ENCODE peak calls at places on chromosomes 5 and 9, in seven cellular contexts. One of them, this sample, is unnamed.

GRCh38 chr9:132511191-132511999 is 71.0 kb upstream of the BARHL1 start:
- DNase-seq in HCT116: no peak
- DNase-seq in HepG2: no peak
- DNase-seq in SK-N-SH: no peak
- DNase-seq in GM12878: no peak
- DNase-seq in H1: no peak
- DNase-seq in K562: no peak
- DNase-seq in this sample: no peak

GRCh38 chr5:80934751-80935150 is 25.4 kb upstream of the RASGRF2 start:
- DNase-seq in GM12878: no peak
- DNase-seq in SK-N-SH: no peak
- DNase-seq in K562: no peak
- DNase-seq in HCT116: no peak
- DNase-seq in HepG2: peak; percentile 57
- DNase-seq in H1: no peak
- DNase-seq in this sample: no peak

GRCh38 chr5:132008961-132009680 is 2.3 kb downstream of the ACSL6 start:
- DNase-seq in GM12878: no peak
- DNase-seq in K562: peak; percentile 48
- DNase-seq in SK-N-SH: no peak
- DNase-seq in H1: no peak
- DNase-seq in HCT116: no peak
- DNase-seq in HepG2: no peak
- DNase-seq in this sample: no peak

GRCh38 chr5:148829248-148829594 is 2.8 kb downstream of the ADRB2 start:
- DNase-seq in HepG2: no peak
- DNase-seq in HCT116: no peak
- DNase-seq in SK-N-SH: no peak
- DNase-seq in K562: no peak
- DNase-seq in H1: no peak
- DNase-seq in GM12878: no peak
- DNase-seq in this sample: no peak

GRCh38 chr5:171667341-171668096 is 118.1 kb upstream of the SMIM23 start:
- DNase-seq in HepG2: no peak
- DNase-seq in H1: peak; percentile 56
- DNase-seq in GM12878: no peak
- DNase-seq in HCT116: no peak
- DNase-seq in SK-N-SH: peak; percentile 44
- DNase-seq in K562: no peak
- DNase-seq in this sample: peak; percentile 25

GRCh38 chr5:158200624-158201023 is 341.7 kb upstream of the CLINT1 start:
- DNase-seq in K562: no peak
- DNase-seq in HepG2: no peak
- DNase-seq in HCT116: no peak
- DNase-seq in H1: no peak
- DNase-seq in GM12878: no peak
- DNase-seq in SK-N-SH: no peak
- DNase-seq in this sample: no peak

GRCh38 chr5:57576317-57576716 is 93.7 kb upstream of the ACTBL2 start:
- DNase-seq in GM12878: no peak
- DNase-seq in HCT116: no peak
- DNase-seq in SK-N-SH: no peak
- DNase-seq in K562: no peak
- DNase-seq in HepG2: no peak
- DNase-seq in H1: no peak
- DNase-seq in this sample: no peak

GRCh38 chr5:119578937-119579336 is 50.4 kb upstream of the FAM170A start:
- DNase-seq in SK-N-SH: no peak
- DNase-seq in H1: peak; percentile 13
- DNase-seq in GM12878: no peak
- DNase-seq in K562: peak; percentile 36
- DNase-seq in HepG2: peak; percentile 63
- DNase-seq in HCT116: peak; percentile 70
- DNase-seq in this sample: peak; percentile 28

GRCh38 chr5:135826994-135827671 is 7.3 kb upstream of the SLC25A48 start:
- DNase-seq in SK-N-SH: no peak
- DNase-seq in H1: no peak
- DNase-seq in HCT116: no peak
- DNase-seq in GM12878: no peak
- DNase-seq in K562: no peak
- DNase-seq in HepG2: no peak
- DNase-seq in this sample: no peak

GRCh38 chr9:8486095-8486494 is 686.5 kb upstream of the DMAC1 start:
- DNase-seq in K562: no peak
- DNase-seq in SK-N-SH: peak; percentile 8
- DNase-seq in H1: peak; percentile 50
- DNase-seq in HepG2: no peak
- DNase-seq in GM12878: no peak
- DNase-seq in HCT116: no peak
- DNase-seq in this sample: peak; percentile 30

GRCh38 chr5:54905942-54906537 is 79.4 kb downstream of the ESM1 start:
- DNase-seq in H1: no peak
- DNase-seq in SK-N-SH: peak; percentile 38
- DNase-seq in HCT116: peak; percentile 44
- DNase-seq in HepG2: peak; percentile 30
- DNase-seq in GM12878: no peak
- DNase-seq in K562: peak; percentile 37
- DNase-seq in this sample: peak; percentile 44

GRCh38 chr5:10987881-10988504 is 227.0 kb upstream of the DAP start:
- DNase-seq in SK-N-SH: no peak
- DNase-seq in H1: peak; percentile 69
- DNase-seq in K562: peak; percentile 71
- DNase-seq in HCT116: peak; percentile 42
- DNase-seq in GM12878: no peak
- DNase-seq in HepG2: peak; percentile 43
- DNase-seq in this sample: peak; percentile 55

GRCh38 chr5:125190232-125191051 is 444.0 kb upstream of the ZNF608 start:
- DNase-seq in H1: no peak
- DNase-seq in K562: no peak
- DNase-seq in HepG2: no peak
- DNase-seq in GM12878: no peak
- DNase-seq in SK-N-SH: peak; percentile 40
- DNase-seq in HCT116: no peak
- DNase-seq in this sample: no peak
- TF ChIP-seq YY1 in H1: no peak
- TF ChIP-seq YY1 in K562: no peak
- TF ChIP-seq YY1 in HepG2: no peak
- TF ChIP-seq YY1 in GM12878: no peak
- TF ChIP-seq YY1 in SK-N-SH: no peak
- TF ChIP-seq YY1 in HCT116: no peak
- TF ChIP-seq YY1 in this sample: no peak

GRCh38 chr9:87878930-87879603 is 3.6 kb upstream of the SPATA31E1 start:
- DNase-seq in GM12878: no peak
- DNase-seq in HepG2: no peak
- DNase-seq in H1: no peak
- DNase-seq in HCT116: no peak
- DNase-seq in SK-N-SH: no peak
- DNase-seq in K562: no peak
- DNase-seq in this sample: no peak

GRCh38 chr9:87873607-87874319 is 8.9 kb upstream of the SPATA31E1 start:
- DNase-seq in GM12878: no peak
- DNase-seq in SK-N-SH: no peak
- DNase-seq in HCT116: no peak
- DNase-seq in K562: no peak
- DNase-seq in H1: no peak
- DNase-seq in HepG2: no peak
- DNase-seq in this sample: no peak

GRCh38 chr9:87876708-87877107 is 6.0 kb upstream of the SPATA31E1 start:
- DNase-seq in K562: no peak
- DNase-seq in H1: no peak
- DNase-seq in HepG2: no peak
- DNase-seq in HCT116: no peak
- DNase-seq in GM12878: no peak
- DNase-seq in SK-N-SH: no peak
- DNase-seq in this sample: no peak

GRCh38 chr9:87874320-87874655 is 8.4 kb upstream of the SPATA31E1 start:
- DNase-seq in K562: no peak
- DNase-seq in HCT116: no peak
- DNase-seq in GM12878: no peak
- DNase-seq in H1: no peak
- DNase-seq in HepG2: no peak
- DNase-seq in SK-N-SH: no peak
- DNase-seq in this sample: no peak

DNA sequence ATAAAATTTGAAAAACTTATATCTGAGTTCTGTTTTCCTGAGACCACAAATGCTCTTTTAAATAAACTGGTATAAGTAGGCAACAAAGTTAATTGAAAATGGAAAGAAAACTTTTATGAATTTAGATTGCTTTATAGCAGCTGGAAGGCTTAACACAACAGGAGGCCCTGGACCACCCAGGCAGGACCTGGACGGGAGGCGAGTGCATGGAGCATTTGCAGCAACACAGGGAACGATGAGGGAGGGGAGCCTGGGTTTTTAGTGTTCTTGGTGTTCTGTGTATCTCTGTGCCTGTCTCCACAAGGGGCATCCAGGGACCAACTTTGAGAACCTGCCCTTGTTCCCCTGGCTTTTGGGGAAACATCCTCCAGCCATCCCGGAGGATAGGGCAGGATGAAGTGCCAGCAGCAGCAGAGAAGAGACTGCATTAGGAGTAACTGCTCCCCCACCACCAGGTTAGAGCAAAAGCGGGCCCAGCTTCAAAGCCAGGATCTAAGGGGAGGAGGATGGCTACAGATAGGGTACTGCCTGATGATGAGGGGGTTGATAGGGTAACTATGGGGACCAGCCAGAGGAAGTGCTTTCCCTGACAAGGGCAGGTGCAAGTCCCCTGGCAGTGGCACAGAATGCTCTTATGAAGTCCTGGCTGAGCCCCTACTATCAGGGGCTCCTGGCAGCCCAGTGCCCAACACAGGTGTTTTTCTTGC is 6.7 kb upstream of the SPATA31E1 start:
- DNase-seq in HepG2: no peak
- DNase-seq in SK-N-SH: no peak
- DNase-seq in K562: no peak
- DNase-seq in GM12878: no peak
- DNase-seq in H1: no peak
- DNase-seq in HCT116: no peak
- DNase-seq in this sample: no peak
- TF ChIP-seq YY1 in HepG2: no peak
- TF ChIP-seq YY1 in SK-N-SH: no peak
- TF ChIP-seq YY1 in K562: no peak
- TF ChIP-seq YY1 in GM12878: no peak
- TF ChIP-seq YY1 in H1: no peak
- TF ChIP-seq YY1 in HCT116: no peak
- TF ChIP-seq YY1 in this sample: no peak

DNA sequence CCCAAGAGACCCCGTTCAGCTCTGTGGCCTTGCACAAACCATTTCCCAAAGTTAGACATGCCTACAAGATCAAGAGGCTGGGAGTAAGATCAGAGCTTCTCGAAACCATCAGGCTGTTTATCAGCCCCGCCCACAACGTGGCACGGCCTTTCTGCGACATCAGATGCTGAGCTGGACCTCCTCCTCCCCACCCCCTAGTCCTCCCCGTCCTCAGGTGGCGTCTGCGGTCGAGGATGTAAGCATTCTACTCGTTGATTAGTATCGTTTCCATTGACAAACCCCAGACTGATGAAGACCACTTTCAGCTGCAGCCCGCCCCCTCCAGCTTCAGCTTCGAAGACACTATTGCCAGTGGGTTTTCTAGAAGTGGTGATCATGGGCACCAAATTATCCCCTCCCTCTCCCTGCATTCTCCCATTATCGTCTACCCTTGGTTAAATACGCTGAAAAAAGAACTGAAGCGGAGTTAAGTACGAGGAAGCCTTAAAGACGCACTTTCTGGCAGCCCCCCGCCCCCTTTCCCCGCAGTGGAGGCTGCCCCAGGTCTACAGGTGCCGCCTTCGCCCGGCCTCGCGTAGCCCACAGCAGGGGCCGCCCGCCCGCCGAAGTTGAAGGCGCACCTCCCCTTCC is 1.1 kb downstream of the PPIC start:
- DNase-seq in GM12878: no peak
- DNase-seq in HepG2: peak; percentile 6
- DNase-seq in H1: peak; percentile 29
- DNase-seq in HCT116: peak; percentile 52
- DNase-seq in K562: peak; percentile 27
- DNase-seq in SK-N-SH: peak; percentile 35
- DNase-seq in this sample: no peak
- TF ChIP-seq YY1 in GM12878: no peak
- TF ChIP-seq YY1 in HepG2: no peak
- TF ChIP-seq YY1 in H1: no peak
- TF ChIP-seq YY1 in HCT116: no peak
- TF ChIP-seq YY1 in K562: no peak
- TF ChIP-seq YY1 in SK-N-SH: no peak
- TF ChIP-seq YY1 in this sample: no peak

GRCh38 chr5:140356878-140357730 is 2.9 kb upstream of the SLC4A9 start:
- DNase-seq in HepG2: no peak
- DNase-seq in H1: no peak
- DNase-seq in GM12878: no peak
- DNase-seq in SK-N-SH: no peak
- DNase-seq in HCT116: no peak
- DNase-seq in K562: no peak
- DNase-seq in this sample: no peak
- TF ChIP-seq YY1 in HepG2: no peak
- TF ChIP-seq YY1 in H1: no peak
- TF ChIP-seq YY1 in GM12878: no peak
- TF ChIP-seq YY1 in SK-N-SH: no peak
- TF ChIP-seq YY1 in HCT116: no peak
- TF ChIP-seq YY1 in K562: no peak
- TF ChIP-seq YY1 in this sample: no peak

GRCh38 chr5:93722588-93722987 is 18.8 kb downstream of the POU5F2 start:
- DNase-seq in GM12878: no peak
- DNase-seq in K562: no peak
- DNase-seq in HCT116: no peak
- DNase-seq in H1: no peak
- DNase-seq in SK-N-SH: no peak
- DNase-seq in HepG2: no peak
- DNase-seq in this sample: no peak

GRCh38 chr5:93723005-93723404 is 18.4 kb downstream of the POU5F2 start:
- DNase-seq in K562: no peak
- DNase-seq in HCT116: no peak
- DNase-seq in H1: no peak
- DNase-seq in HepG2: no peak
- DNase-seq in GM12878: no peak
- DNase-seq in SK-N-SH: no peak
- DNase-seq in this sample: no peak

GRCh38 chr5:93721045-93721444 is 20.4 kb downstream of the POU5F2 start:
- DNase-seq in HCT116: no peak
- DNase-seq in K562: no peak
- DNase-seq in GM12878: no peak
- DNase-seq in SK-N-SH: no peak
- DNase-seq in HepG2: no peak
- DNase-seq in H1: no peak
- DNase-seq in this sample: no peak

GRCh38 chr5:93724791-93725190 is 16.6 kb downstream of the POU5F2 start:
- DNase-seq in K562: no peak
- DNase-seq in HCT116: no peak
- DNase-seq in H1: no peak
- DNase-seq in HepG2: no peak
- DNase-seq in SK-N-SH: no peak
- DNase-seq in GM12878: no peak
- DNase-seq in this sample: no peak

GRCh38 chr5:93721511-93721910 is 19.9 kb downstream of the POU5F2 start:
- DNase-seq in GM12878: no peak
- DNase-seq in H1: no peak
- DNase-seq in SK-N-SH: no peak
- DNase-seq in K562: no peak
- DNase-seq in HepG2: peak; percentile 4
- DNase-seq in HCT116: no peak
- DNase-seq in this sample: no peak
- TF ChIP-seq YY1 in GM12878: no peak
- TF ChIP-seq YY1 in H1: no peak
- TF ChIP-seq YY1 in SK-N-SH: no peak
- TF ChIP-seq YY1 in K562: no peak
- TF ChIP-seq YY1 in HepG2: no peak
- TF ChIP-seq YY1 in HCT116: no peak
- TF ChIP-seq YY1 in this sample: no peak

GRCh38 chr9:128391956-128392301 is 20.8 kb downstream of the URM1 start:
- DNase-seq in H1: no peak
- DNase-seq in HepG2: no peak
- DNase-seq in GM12878: no peak
- DNase-seq in K562: no peak
- DNase-seq in HCT116: no peak
- DNase-seq in SK-N-SH: no peak
- DNase-seq in this sample: no peak
- TF ChIP-seq YY1 in H1: no peak
- TF ChIP-seq YY1 in HepG2: no peak
- TF ChIP-seq YY1 in GM12878: no peak
- TF ChIP-seq YY1 in K562: no peak
- TF ChIP-seq YY1 in HCT116: no peak
- TF ChIP-seq YY1 in SK-N-SH: no peak
- TF ChIP-seq YY1 in this sample: no peak